ENCODE peak calls at places on chromosomes 1 and 21, in eight cellular contexts. One of them, this sample, is unnamed.

GRCh38 chr21:16956824-16957223 is 556.0 kb upstream of the CXADR start:
- DNase-seq in spleen: no peak
- DNase-seq in GM06990: no peak
- DNase-seq in BJ: no peak
- DNase-seq in breast epithelium: no peak
- DNase-seq in uterus: no peak
- DNase-seq in Caco-2: no peak
- DNase-seq in lung: no peak
- DNase-seq in this sample: no peak

GRCh38 chr1:230429072-230429735 is 3.1 kb upstream of the PGBD5 start:
- DNase-seq in spleen: no peak
- DNase-seq in GM06990: no peak
- DNase-seq in BJ: no peak
- DNase-seq in breast epithelium: no peak
- DNase-seq in uterus: no peak
- DNase-seq in Caco-2: no peak
- DNase-seq in lung: no peak
- DNase-seq in this sample: no peak

GRCh38 chr1:217004776-217005436 is 281.7 kb upstream of the ESRRG start:
- DNase-seq in spleen: no peak
- DNase-seq in GM06990: no peak
- DNase-seq in BJ: no peak
- DNase-seq in breast epithelium: no peak
- DNase-seq in uterus: no peak
- DNase-seq in Caco-2: no peak
- DNase-seq in lung: no peak
- DNase-seq in this sample: no peak

GRCh38 chr1:150537732-150538684 is 11.2 kb upstream of the ADAMTSL4 start:
- DNase-seq in spleen: peak
- DNase-seq in GM06990: no peak
- DNase-seq in BJ: no peak
- DNase-seq in breast epithelium: peak
- DNase-seq in uterus: peak
- DNase-seq in Caco-2: peak
- DNase-seq in lung: no peak
- DNase-seq in this sample: no peak

GRCh38 chr1:22959545-22960360 is 12.9 kb downstream of the LACTBL1 start:
- DNase-seq in spleen: peak
- DNase-seq in GM06990: no peak
- DNase-seq in BJ: no peak
- DNase-seq in breast epithelium: no peak
- DNase-seq in uterus: no peak
- DNase-seq in Caco-2: no peak
- DNase-seq in lung: no peak
- DNase-seq in this sample: no peak

GRCh38 chr1:42784946-42785693 is at the start of gene TMEM269:
- DNase-seq in spleen: peak
- DNase-seq in GM06990: no peak
- DNase-seq in BJ: no peak
- DNase-seq in breast epithelium: no peak
- DNase-seq in uterus: no peak
- DNase-seq in Caco-2: no peak
- DNase-seq in lung: no peak
- DNase-seq in this sample: no peak

GRCh38 chr1:2230781-2231666 is 2.9 kb downstream of the SKI start:
- DNase-seq in spleen: peak
- DNase-seq in GM06990: no peak
- DNase-seq in BJ: no peak
- DNase-seq in breast epithelium: no peak
- DNase-seq in uterus: peak
- DNase-seq in Caco-2: no peak
- DNase-seq in lung: no peak
- DNase-seq in this sample: no peak

GRCh38 chr1:51671527-51672325 is 54.8 kb downstream of the OSBPL9 start:
- DNase-seq in spleen: no peak
- DNase-seq in GM06990: no peak
- DNase-seq in BJ: no peak
- DNase-seq in breast epithelium: no peak
- DNase-seq in uterus: no peak
- DNase-seq in Caco-2: no peak
- DNase-seq in lung: no peak
- DNase-seq in this sample: no peak

GRCh38 chr1:229411434-229412055 is 22.3 kb downstream of the ACTA1 start:
- DNase-seq in spleen: no peak
- DNase-seq in GM06990: no peak
- DNase-seq in BJ: no peak
- DNase-seq in breast epithelium: no peak
- DNase-seq in uterus: no peak
- DNase-seq in Caco-2: no peak
- DNase-seq in lung: no peak
- DNase-seq in this sample: no peak

GRCh38 chr1:156709031-156709430 is 3.6 kb upstream of the CRABP2 start:
- DNase-seq in spleen: no peak
- DNase-seq in GM06990: no peak
- DNase-seq in BJ: no peak
- DNase-seq in breast epithelium: no peak
- DNase-seq in uterus: no peak
- DNase-seq in Caco-2: no peak
- DNase-seq in lung: no peak
- DNase-seq in this sample: no peak

GRCh38 chr1:52403566-52404115 is 582 bp downstream of the ORC1 start:
- DNase-seq in spleen: no peak
- DNase-seq in GM06990: no peak
- DNase-seq in BJ: no peak
- DNase-seq in breast epithelium: no peak
- DNase-seq in uterus: no peak
- DNase-seq in Caco-2: peak
- DNase-seq in lung: peak
- DNase-seq in this sample: peak

GRCh38 chr1:244242446-244242845 is 191.4 kb downstream of the ZBTB18 start:
- DNase-seq in spleen: no peak
- DNase-seq in GM06990: no peak
- DNase-seq in BJ: no peak
- DNase-seq in breast epithelium: no peak
- DNase-seq in uterus: no peak
- DNase-seq in Caco-2: no peak
- DNase-seq in lung: no peak
- DNase-seq in this sample: no peak

GRCh38 chr1:41613646-41614592 is 129.4 kb upstream of the EDN2 start:
- DNase-seq in spleen: no peak
- DNase-seq in GM06990: no peak
- DNase-seq in BJ: no peak
- DNase-seq in breast epithelium: no peak
- DNase-seq in uterus: no peak
- DNase-seq in Caco-2: no peak
- DNase-seq in lung: no peak
- DNase-seq in this sample: peak

GRCh38 chr1:55703726-55704363 is 488.7 kb upstream of the USP24 start:
- DNase-seq in spleen: no peak
- DNase-seq in GM06990: no peak
- DNase-seq in BJ: no peak
- DNase-seq in breast epithelium: no peak
- DNase-seq in uterus: no peak
- DNase-seq in Caco-2: no peak
- DNase-seq in lung: no peak
- DNase-seq in this sample: no peak

GRCh38 chr1:28027238-28027637 is 61.2 kb downstream of the EYA3 start:
- DNase-seq in spleen: no peak
- DNase-seq in GM06990: no peak
- DNase-seq in BJ: no peak
- DNase-seq in breast epithelium: no peak
- DNase-seq in uterus: no peak
- DNase-seq in Caco-2: no peak
- DNase-seq in lung: no peak
- DNase-seq in this sample: no peak

GRCh38 chr1:108816049-108816882 is 40.6 kb downstream of the AKNAD1 start:
- DNase-seq in spleen: no peak
- DNase-seq in GM06990: no peak
- DNase-seq in BJ: peak
- DNase-seq in breast epithelium: peak
- DNase-seq in uterus: peak
- DNase-seq in Caco-2: no peak
- DNase-seq in lung: peak
- DNase-seq in this sample: peak

GRCh38 chr1:108815566-108815965 is 41.3 kb downstream of the AKNAD1 start:
- DNase-seq in spleen: no peak
- DNase-seq in GM06990: no peak
- DNase-seq in BJ: no peak
- DNase-seq in breast epithelium: no peak
- DNase-seq in uterus: no peak
- DNase-seq in Caco-2: no peak
- DNase-seq in lung: no peak
- DNase-seq in this sample: no peak

GRCh38 chr1:108814343-108815125 is 42.4 kb downstream of the AKNAD1 start:
- DNase-seq in spleen: no peak
- DNase-seq in GM06990: no peak
- DNase-seq in BJ: no peak
- DNase-seq in breast epithelium: no peak
- DNase-seq in uterus: peak
- DNase-seq in Caco-2: no peak
- DNase-seq in lung: no peak
- DNase-seq in this sample: no peak

GRCh38 chr1:108817811-108818210 is 39.1 kb downstream of the AKNAD1 start:
- DNase-seq in spleen: no peak
- DNase-seq in GM06990: no peak
- DNase-seq in BJ: no peak
- DNase-seq in breast epithelium: no peak
- DNase-seq in uterus: no peak
- DNase-seq in Caco-2: no peak
- DNase-seq in lung: no peak
- DNase-seq in this sample: no peak

DNA sequence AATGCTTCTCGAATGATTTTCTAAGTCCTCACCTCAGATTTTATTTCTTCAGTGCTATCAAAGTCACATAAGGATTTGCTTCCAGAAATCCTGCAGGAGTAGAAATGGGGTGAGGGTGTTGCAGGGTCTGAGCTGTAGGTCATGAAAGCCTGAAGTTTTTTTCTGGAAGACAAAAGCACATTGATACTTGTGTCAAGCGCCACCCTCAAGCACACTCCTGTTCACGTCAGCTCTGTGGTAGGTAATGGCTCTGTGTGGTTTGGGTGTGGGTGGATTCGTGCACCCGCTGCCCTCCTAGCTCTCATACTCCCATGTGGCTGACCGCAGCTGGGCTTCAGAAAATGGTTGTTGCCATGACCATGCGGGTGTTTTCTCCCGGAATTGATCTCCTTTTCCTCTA is 39.9 kb downstream of the AKNAD1 start:
- DNase-seq in spleen: no peak
- DNase-seq in GM06990: no peak
- DNase-seq in BJ: peak
- DNase-seq in breast epithelium: peak
- DNase-seq in uterus: peak
- DNase-seq in Caco-2: no peak
- DNase-seq in lung: no peak
- DNase-seq in this sample: peak
- H3K4me3 ChIP-seq in spleen: peak
- H3K4me3 ChIP-seq in GM06990: no peak
- H3K4me3 ChIP-seq in BJ: no peak
- H3K4me3 ChIP-seq in breast epithelium: peak
- H3K4me3 ChIP-seq in uterus: peak
- H3K4me3 ChIP-seq in Caco-2: no peak
- H3K4me3 ChIP-seq in lung: no peak
- H3K4me3 ChIP-seq in this sample: peak

GRCh38 chr1:212649020-212649419 is 40.5 kb downstream of the ATF3 start:
- DNase-seq in spleen: no peak
- DNase-seq in GM06990: no peak
- DNase-seq in BJ: no peak
- DNase-seq in breast epithelium: no peak
- DNase-seq in uterus: no peak
- DNase-seq in Caco-2: no peak
- DNase-seq in lung: no peak
- DNase-seq in this sample: no peak
- TF ChIP-seq CTCF in spleen: no peak
- TF ChIP-seq CTCF in GM06990: no peak
- TF ChIP-seq CTCF in BJ: no peak
- TF ChIP-seq CTCF in breast epithelium: no peak
- TF ChIP-seq CTCF in uterus: no peak
- TF ChIP-seq CTCF in Caco-2: no peak
- TF ChIP-seq CTCF in lung: no peak
- TF ChIP-seq CTCF in this sample: no peak

GRCh38 chr1:95085376-95085775 is 12.6 kb upstream of the ALG14 start:
- DNase-seq in spleen: no peak
- DNase-seq in GM06990: no peak
- DNase-seq in BJ: no peak
- DNase-seq in breast epithelium: no peak
- DNase-seq in uterus: no peak
- DNase-seq in Caco-2: no peak
- DNase-seq in lung: no peak
- DNase-seq in this sample: no peak

GRCh38 chr1:95084317-95085176 is 11.8 kb upstream of the ALG14 start:
- DNase-seq in spleen: no peak
- DNase-seq in GM06990: no peak
- DNase-seq in BJ: no peak
- DNase-seq in breast epithelium: no peak
- DNase-seq in uterus: no peak
- DNase-seq in Caco-2: peak
- DNase-seq in lung: no peak
- DNase-seq in this sample: no peak

GRCh38 chr1:95089888-95090287 is 17.1 kb upstream of the ALG14 start:
- DNase-seq in spleen: no peak
- DNase-seq in GM06990: no peak
- DNase-seq in BJ: no peak
- DNase-seq in breast epithelium: no peak
- DNase-seq in uterus: no peak
- DNase-seq in Caco-2: no peak
- DNase-seq in lung: no peak
- DNase-seq in this sample: no peak

DNA sequence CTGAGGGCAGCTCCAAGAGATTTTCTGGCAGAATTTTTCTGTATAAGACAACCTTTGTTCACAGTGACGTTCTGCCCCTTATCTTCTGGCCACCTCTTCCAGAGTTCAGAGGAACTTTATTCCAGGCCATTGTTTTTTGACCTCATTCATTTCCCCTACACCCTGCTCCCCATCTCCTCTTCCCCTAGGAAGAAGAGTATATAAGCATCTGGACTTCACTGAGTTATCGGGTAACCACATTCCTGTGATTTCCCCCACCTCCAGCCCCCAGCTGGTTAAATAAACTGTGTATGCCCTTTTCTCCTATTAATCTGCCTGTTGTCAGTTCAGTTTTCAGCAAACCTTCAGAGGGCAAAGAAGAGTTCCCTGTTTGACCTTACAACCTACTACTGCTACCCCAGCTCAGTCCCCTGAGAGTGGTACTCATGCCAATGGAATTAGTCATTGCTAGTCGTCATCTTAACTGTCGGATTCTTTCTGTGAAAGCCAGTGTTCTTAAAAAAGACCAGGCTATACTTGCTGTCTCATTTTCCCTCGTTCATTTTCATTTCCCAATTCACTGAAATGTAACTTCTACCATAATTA is 14.3 kb upstream of the ALG14 start:
- DNase-seq in spleen: no peak
- DNase-seq in GM06990: no peak
- DNase-seq in BJ: peak
- DNase-seq in breast epithelium: no peak
- DNase-seq in uterus: no peak
- DNase-seq in Caco-2: peak
- DNase-seq in lung: no peak
- DNase-seq in this sample: peak
- H3K4me3 ChIP-seq in spleen: no peak
- H3K4me3 ChIP-seq in GM06990: no peak
- H3K4me3 ChIP-seq in BJ: no peak
- H3K4me3 ChIP-seq in breast epithelium: no peak
- H3K4me3 ChIP-seq in uterus: no peak
- H3K4me3 ChIP-seq in Caco-2: no peak
- H3K4me3 ChIP-seq in lung: no peak
- H3K4me3 ChIP-seq in this sample: no peak

GRCh38 chr1:167219646-167220536 is 795 bp upstream of the POU2F1 start:
- DNase-seq in spleen: peak
- DNase-seq in GM06990: peak
- DNase-seq in BJ: no peak
- DNase-seq in breast epithelium: peak
- DNase-seq in uterus: peak
- DNase-seq in Caco-2: peak
- DNase-seq in lung: peak
- DNase-seq in this sample: no peak
- TF ChIP-seq CTCF in spleen: no peak
- TF ChIP-seq CTCF in GM06990: no peak
- TF ChIP-seq CTCF in BJ: no peak
- TF ChIP-seq CTCF in breast epithelium: peak
- TF ChIP-seq CTCF in uterus: no peak
- TF ChIP-seq CTCF in Caco-2: no peak
- TF ChIP-seq CTCF in lung: no peak
- TF ChIP-seq CTCF in this sample: no peak

This sample was measured in AG09309.